ENCODE peak calls at places on chromosomes 2 and 18, in five cellular contexts. S is HCT116, W is uterus, P is lower lobe of right lung, N is breast epithelium. G is an unnamed sample.

GRCh38 chr2:8661235-8661634 is 20.6 kb upstream of the ID2 start:
- DNase-seq in S (no peak), W (no peak), P (no peak), N (no peak), G (no peak)

GRCh38 chr2:207071820-207072219 is 93.9 kb downstream of the KLF7 start:
- DNase-seq in S (no peak), W (no peak), P (no peak), N (no peak), G (no peak)

GRCh38 chr2:127608061-127609011 is 37.6 kb upstream of the GPR17 start:
- DNase-seq in S (no peak), W (no peak), P (peak; percentile 31), N (no peak), G (no peak)

GRCh38 chr2:24671230-24671629 is 122.0 kb downstream of the PTRHD1 start:
- DNase-seq in S (no peak), W (no peak), P (no peak), N (no peak), G (no peak)

GRCh38 chr18:23824235-23824634 is 135.0 kb downstream of the LAMA3 start:
- DNase-seq in S (no peak), W (no peak), P (no peak), N (no peak), G (no peak)

GRCh38 chr2:215624423-215624829 is 188.6 kb upstream of the FN1 start:
- DNase-seq in S (no peak), W (peak; percentile 34), P (peak; percentile 54), N (no peak), G (no peak)

GRCh38 chr2:218026244-218026643 is 23.4 kb upstream of the TNS1 start:
- DNase-seq in S (no peak), W (no peak), P (no peak), N (no peak), G (no peak)

GRCh38 chr2:238900511-238900910 is 52.6 kb downstream of the TWIST2 start:
- DNase-seq in S (no peak), W (no peak), P (no peak), N (no peak), G (no peak)

GRCh38 chr2:7043689-7044088 is 126.5 kb downstream of the RNF144A start:
- DNase-seq in S (no peak), W (no peak), P (no peak), N (no peak), G (no peak)

GRCh38 chr18:54923339-54923956 is 35.8 kb downstream of the CCDC68 start:
- DNase-seq in S (no peak), W (no peak), P (peak; percentile 58), N (no peak), G (no peak)

GRCh38 chr18:34322365-34323289 is 97.9 kb upstream of the NOL4 start:
- DNase-seq in S (peak; percentile 1), W (no peak), P (peak; percentile 52), N (no peak), G (peak; percentile 90)

GRCh38 chr18:48966523-48966922 is 15.8 kb upstream of the SMAD7 start:
- DNase-seq in S (no peak), W (no peak), P (no peak), N (no peak), G (no peak)

GRCh38 chr2:238382381-238382781 is 44.3 kb upstream of the ASB1 start:
- DNase-seq in S (no peak), W (no peak), P (no peak), N (no peak), G (no peak)

GRCh38 chr2:175855794-175856453 is 146.1 kb downstream of the LNPK start:
- DNase-seq in S (peak; percentile 18), W (no peak), P (no peak), N (no peak), G (no peak)

GRCh38 chr2:960064-960736 is 9.6 kb downstream of the SNTG2 start:
- DNase-seq in S (no peak), W (no peak), P (no peak), N (no peak), G (no peak)

GRCh38 chr2:116074161-116074560 is 1631.7 kb downstream of the DPP10 start:
- DNase-seq in S (no peak), W (no peak), P (no peak), N (no peak), G (no peak)

GRCh38 chr2:129857200-129857599 is 122.3 kb upstream of the RAB6C start:
- DNase-seq in S (no peak), W (no peak), P (no peak), N (no peak), G (no peak)

GRCh38 chr2:11393711-11394236 is 49.3 kb upstream of the ROCK2 start:
- DNase-seq in S (no peak), W (peak; percentile 43), P (no peak), N (no peak), G (no peak)

GRCh38 chr2:18378020-18378653 is 182.3 kb downstream of the RDH14 start:
- DNase-seq in S (peak; percentile 19), W (no peak), P (no peak), N (no peak), G (no peak)

GRCh38 chr2:176136375-176137248 is 7.1 kb downstream of the HOXD8 start:
- DNase-seq in S (no peak), W (peak; percentile 61), P (no peak), N (peak; percentile 47), G (peak; percentile 69)

GRCh38 chr2:70982971-70983370 is 4.5 kb downstream of the ANKRD53 start:
- DNase-seq in S (no peak), W (no peak), P (no peak), N (peak; percentile 9), G (no peak)

GRCh38 chr2:68799615-68800400 is 65.2 kb downstream of the ARHGAP25 start:
- DNase-seq in S (no peak), W (no peak), P (no peak), N (no peak), G (no peak)

GRCh38 chr2:55123851-55124269 is 73.6 kb upstream of the RTN4 start:
- DNase-seq in S (no peak), W (no peak), P (no peak), N (no peak), G (no peak)

GRCh38 chr2:172098650-172099471 is 3.8 kb downstream of the DLX2 start:
- DNase-seq in S (no peak), W (no peak), P (no peak), N (no peak), G (peak; percentile 54)

GRCh38 chr18:48547456-48548403 is 8.9 kb downstream of the CTIF start:
- DNase-seq in S (no peak), W (no peak), P (no peak), N (no peak), G (no peak)

GRCh38 chr18:34809697-34810096 is 99.6 kb downstream of the DTNA start:
- DNase-seq in S (peak; percentile 50), W (peak; percentile 68), P (no peak), N (no peak), G (no peak)

GRCh38 chr2:127128508-127128907 is 21.6 kb upstream of the BIN1 start:
- DNase-seq in S (peak; percentile 77), W (no peak), P (peak; percentile 78), N (no peak), G (peak; percentile 78)

GRCh38 chr2:37894601-37895000 is 30.5 kb upstream of the RMDN2 start:
- DNase-seq in S (no peak), W (no peak), P (no peak), N (no peak), G (no peak)

GRCh38 chr2:173462908-173463840 is 108.5 kb downstream of the CDCA7 start:
- DNase-seq in S (no peak), W (no peak), P (no peak), N (no peak), G (peak; percentile 54)

GRCh38 chr2:60554649-60555065 is 1.2 kb upstream of the BCL11A start:
- DNase-seq in S (no peak), W (no peak), P (no peak), N (no peak), G (peak; percentile 65)

GRCh38 chr2:23602113-23602512 is 217.1 kb downstream of the KLHL29 start:
- DNase-seq in S (no peak), W (peak; percentile 59), P (no peak), N (no peak), G (no peak)

GRCh38 chr18:9380571-9381390 is 46.2 kb downstream of the TWSG1 start:
- DNase-seq in S (no peak), W (no peak), P (no peak), N (no peak), G (no peak)

GRCh38 chr2:119910566-119910965 is 102.3 kb upstream of the EPB41L5 start:
- DNase-seq in S (no peak), W (no peak), P (no peak), N (no peak), G (no peak)
- TF ChIP-seq CTCF in S (no peak), W (no peak), P (no peak), N (no peak), G (no peak)

DNA sequence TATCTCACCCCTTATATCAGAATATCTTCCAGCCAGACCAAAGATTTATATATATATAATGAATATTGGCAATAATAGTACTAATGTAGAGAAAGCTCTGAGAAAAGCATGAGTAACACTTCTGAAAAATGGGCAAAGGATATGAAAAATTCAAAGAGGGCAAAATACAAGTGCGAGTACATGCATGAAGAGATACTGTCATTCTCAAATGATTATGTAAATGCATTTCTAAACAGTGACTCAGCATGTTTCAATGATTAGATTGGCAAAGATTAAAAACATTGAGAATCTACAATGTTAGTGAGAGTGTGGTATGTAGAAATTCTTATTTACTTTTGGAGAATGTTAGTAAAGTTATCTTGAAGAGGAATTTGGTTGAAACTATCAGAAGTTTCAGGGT is 118.3 kb upstream of the NEDD4L start:
- DNase-seq in S (no peak), W (no peak), P (no peak), N (no peak), G (no peak)
- H3K4me3 ChIP-seq in S (no peak overlapping the region), W (no peak overlapping the region), P (no peak overlapping the region), N (no peak overlapping the region), G (no peak overlapping the region)

DNA sequence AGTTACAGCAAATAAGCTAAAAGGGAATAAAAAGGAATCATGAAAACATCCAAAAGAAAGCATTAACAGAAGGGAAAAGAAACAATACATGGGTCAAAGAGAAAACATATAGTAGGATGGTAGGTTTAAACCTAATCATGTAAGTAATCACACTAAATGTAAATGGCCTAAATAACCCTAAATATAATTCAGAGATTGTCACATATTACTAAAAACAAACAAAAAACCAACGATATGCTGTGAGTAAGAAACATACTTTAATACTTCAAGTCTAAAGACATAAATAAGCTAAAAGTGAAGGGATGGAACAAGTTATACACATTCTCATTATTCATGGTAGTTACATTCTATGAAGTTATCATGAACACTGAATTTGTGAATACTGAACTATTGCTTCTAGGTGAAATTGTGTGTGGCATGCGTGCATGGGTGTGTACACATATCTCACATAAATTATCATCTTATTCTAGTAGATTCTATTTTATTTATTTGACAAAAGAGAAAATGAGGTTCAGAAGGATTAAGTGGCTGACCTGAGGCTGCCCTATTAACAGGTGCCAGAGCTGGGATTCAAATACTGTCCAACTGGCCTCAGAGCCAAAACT is 170.9 kb downstream of the SEPTIN10 start:
- DNase-seq in S (no peak), W (no peak), P (no peak), N (no peak), G (no peak)
- H3K9me3 ChIP-seq in S (no peaks in the 10 kb centered on the region), W (peaks cover 6% of the 10 kb centered on the region), P (peaks cover 25% of the 10 kb centered on the region), N (peaks cover 41% of the 10 kb centered on the region), G (peaks cover 19% of the 10 kb centered on the region)

GRCh38 chr2:85769987-85770362 is 16.2 kb downstream of the ATOH8 start:
- DNase-seq in S (no peak), W (no peak), P (no peak), N (no peak), G (no peak)
- TF ChIP-seq CTCF in S (no peak), W (no peak), P (no peak), N (no peak), G (no peak)

GRCh38 chr2:47345584-47345913 is 57.4 kb upstream of the MSH2 start:
- DNase-seq in S (no peak), W (no peak), P (no peak), N (no peak), G (no peak)
- H3K4me3 ChIP-seq in S (peak overlapping the region; percentile 44), W (no peak overlapping the region), P (peak overlapping the region; percentile 44), N (peak overlapping the region; percentile 51), G (no peak overlapping the region)